ENCODE peak calls at places on chromosomes 2 and 18, in seven cellular contexts. Q, K, W, S, P, T and Z are unnamed samples.

GRCh38 chr2:119419065-119419464 is 12.6 kb upstream of the TMEM37 start:
- DNase-seq in Q (no peak), W (no peak), P (no peak), S (no peak), K (no peak), T (no peak), Z (no peak)

GRCh38 chr2:237700583-237701032 is 73.2 kb downstream of the LRRFIP1 start:
- DNase-seq in W (peak; percentile 94), P (peak; percentile 78), T (peak; percentile 63), Q (peak; percentile 84), S (peak; percentile 28), K (peak; percentile 90), Z (no peak)

GRCh38 chr18:28063181-28063790 is 113.6 kb downstream of the CDH2 start:
- DNase-seq in Q (no peak), W (no peak), T (no peak), K (no peak), S (no peak), P (no peak), Z (no peak)

GRCh38 chr2:233828546-233829192 is 25.7 kb downstream of the HJURP start:
- DNase-seq in W (no peak), P (no peak), K (no peak), S (no peak), Q (no peak), T (no peak), Z (no peak)

GRCh38 chr18:52451252-52451651 is 111.3 kb downstream of the DCC start:
- DNase-seq in W (no peak), T (no peak), Q (no peak), K (no peak), S (no peak), P (no peak), Z (no peak)

GRCh38 chr2:160574472-160575140 is 81.0 kb upstream of the RBMS1 start:
- DNase-seq in W (no peak), P (peak; percentile 56), K (no peak), Q (no peak), T (no peak), S (no peak), Z (peak; percentile 78)

GRCh38 chr2:111119004-111119846 is 1.5 kb upstream of the BCL2L11 start:
- DNase-seq in W (peak; percentile 3), Q (peak; percentile 36), K (no peak), P (peak; percentile 15), S (peak; percentile 22), T (no peak), Z (no peak)

GRCh38 chr18:32974421-32975165 is 201.8 kb upstream of the KLHL14 start:
- DNase-seq in Q (no peak), T (no peak), K (no peak), S (no peak), W (no peak), P (no peak), Z (no peak)

GRCh38 chr18:79379931-79380815 is 15.6 kb upstream of the NFATC1 start:
- DNase-seq in Q (peak; percentile 17), P (no peak), S (no peak), W (no peak), T (no peak), K (no peak), Z (no peak)

GRCh38 chr2:42959148-42959992 is 167.0 kb upstream of the HAAO start:
- DNase-seq in W (peak; percentile 70), T (no peak), P (peak; percentile 94), S (no peak), Q (peak; percentile 53), K (no peak), Z (no peak)

GRCh38 chr2:230457793-230458192 is 41.8 kb downstream of the SP100 start:
- DNase-seq in T (no peak), S (no peak), K (no peak), W (peak; percentile 7), P (no peak), Q (no peak), Z (no peak)

GRCh38 chr2:96893289-96894150 is 23.6 kb upstream of the SEMA4C start:
- DNase-seq in P (no peak), Q (no peak), W (no peak), K (no peak), S (no peak), T (peak; percentile 37), Z (no peak)

GRCh38 chr18:9615973-9616559 is 1.7 kb upstream of the PPP4R1 start:
- DNase-seq in T (no peak), Q (no peak), P (no peak), W (no peak), S (no peak), K (no peak), Z (no peak)

GRCh38 chr2:190328748-190329147 is 9.1 kb upstream of the HIBCH start:
- DNase-seq in T (no peak), W (no peak), S (no peak), K (no peak), Q (no peak), P (peak; percentile 48), Z (no peak)

GRCh38 chr2:28981620-28982371 is 698 bp downstream of the TOGARAM2 start:
- DNase-seq in Q (no peak), W (no peak), T (no peak), P (no peak), K (no peak), S (no peak), Z (no peak)

GRCh38 chr2:67186871-67187270 is 210.3 kb upstream of the ETAA1 start:
- DNase-seq in K (no peak), Q (no peak), P (no peak), S (no peak), W (no peak), T (no peak), Z (no peak)

GRCh38 chr2:230908595-230909191 is 16.3 kb downstream of the GPR55 start:
- DNase-seq in W (peak; percentile 80), K (no peak), P (peak; percentile 75), S (peak; percentile 73), Q (peak; percentile 18), T (peak; percentile 13), Z (no peak)

DNA sequence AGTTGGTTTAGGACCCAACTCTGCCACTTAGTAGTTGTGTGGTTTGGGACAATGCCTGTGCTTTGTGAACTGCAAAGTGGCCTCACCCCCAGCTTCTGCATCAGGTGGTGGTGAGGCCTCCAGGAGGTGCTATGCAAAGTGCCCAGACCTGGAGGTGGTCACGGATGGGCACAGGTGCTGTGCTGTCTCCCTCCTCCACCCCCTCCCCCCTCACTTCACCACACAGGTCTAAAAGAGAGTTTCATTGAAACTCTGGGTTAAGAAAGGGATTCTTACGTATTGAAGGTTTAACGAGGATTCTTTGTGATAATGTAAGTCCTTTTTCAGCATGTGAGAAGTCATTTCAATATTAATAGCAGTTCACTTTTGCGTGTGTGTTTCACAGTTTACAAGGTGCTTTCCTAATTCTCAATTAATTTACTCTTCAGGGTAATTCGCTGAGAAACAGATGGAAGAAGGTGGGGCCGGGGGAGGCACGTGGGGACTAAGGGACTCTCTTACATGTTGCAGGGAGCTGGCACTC is 369.9 kb downstream of the LPIN1 start:
- DNase-seq in P (no peak), W (no peak), T (no peak), S (no peak), Q (no peak), K (peak; percentile 58), Z (no peak)
- TF ChIP-seq CTCF in P (no peak), W (no peak), T (no peak), S (no peak), Q (no peak), K (no peak), Z (no peak)

GRCh38 chr2:9578475-9579235 is 23.0 kb upstream of the ADAM17 start:
- DNase-seq in Q (no peak), S (peak; percentile 17), T (no peak), W (no peak), P (no peak), K (no peak), Z (no peak)

GRCh38 chr2:9573013-9573708 is 17.5 kb upstream of the ADAM17 start:
- DNase-seq in K (no peak), S (no peak), P (peak; percentile 33), Q (no peak), T (no peak), W (peak; percentile 87), Z (no peak)

GRCh38 chr2:9570182-9571060 is 14.8 kb upstream of the ADAM17 start:
- DNase-seq in P (no peak), S (no peak), Q (no peak), W (no peak), T (no peak), K (no peak), Z (no peak)

GRCh38 chr2:9574314-9574713 is 18.7 kb upstream of the ADAM17 start:
- DNase-seq in T (no peak), S (no peak), P (no peak), Q (no peak), W (no peak), K (no peak), Z (no peak)

GRCh38 chr2:9573840-9574239 is 18.2 kb upstream of the ADAM17 start:
- DNase-seq in S (no peak), T (no peak), Q (no peak), W (no peak), P (no peak), K (no peak), Z (no peak)
- TF ChIP-seq CTCF in S (no peak), T (peak; percentile 13), Q (no peak), W (peak; percentile 31), P (no peak), K (no peak), Z (peak; percentile 27)

DNA sequence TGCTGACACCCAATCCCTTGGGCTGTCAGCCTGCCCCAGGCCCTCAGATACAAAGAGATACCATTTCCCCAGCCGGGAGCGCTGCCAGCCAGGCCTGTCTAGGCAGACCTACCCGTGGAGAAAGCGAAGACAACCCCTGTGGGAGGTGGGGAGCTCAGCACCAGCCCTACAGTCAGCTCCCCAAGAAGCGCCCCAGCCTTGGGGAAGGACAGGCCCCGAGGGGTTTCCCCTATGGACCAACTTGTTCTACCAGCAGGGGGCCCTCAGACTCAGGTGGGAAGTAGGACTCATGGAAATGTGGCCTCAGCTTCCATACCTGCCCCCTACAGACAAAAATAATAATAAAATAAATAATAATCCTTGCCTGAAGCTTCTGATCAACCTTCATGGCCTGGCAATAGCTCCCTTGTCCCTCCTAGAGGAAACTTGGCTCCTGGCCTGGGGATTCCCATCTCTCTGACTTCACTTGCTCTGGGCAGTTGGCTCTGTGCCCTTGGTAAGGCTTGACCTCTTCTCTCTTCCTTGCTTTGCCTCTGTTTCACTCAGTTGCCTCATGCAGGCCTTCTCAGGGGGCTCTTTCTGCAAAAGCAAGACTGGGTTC is 7.0 kb downstream of the SLC35F6 start:
- DNase-seq in W (peak; percentile 85), Q (peak; percentile 83), P (peak; percentile 94), S (peak; percentile 97), T (peak; percentile 81), K (no peak), Z (no peak)
- TF ChIP-seq CTCF in W (peak; percentile 42), Q (no peak), P (peak; percentile 48), S (peak; percentile 33), T (peak; percentile 59), K (no peak), Z (peak; percentile 62)

GRCh38 chr18:46676162-46676830 is 19.3 kb upstream of the LOXHD1 start:
- DNase-seq in W (peak; percentile 6), K (no peak), T (no peak), P (peak; percentile 8), S (peak; percentile 93), Q (no peak), Z (peak; percentile 52)

GRCh38 chr18:46678785-46679404 is 21.9 kb upstream of the LOXHD1 start:
- DNase-seq in W (no peak), Q (no peak), K (no peak), S (no peak), T (no peak), P (no peak), Z (no peak)

GRCh38 chr18:46679846-46680598 is 23.0 kb upstream of the LOXHD1 start:
- DNase-seq in K (no peak), P (no peak), S (no peak), Q (no peak), W (no peak), T (no peak), Z (no peak)

GRCh38 chr18:46675112-46675511 is 18.1 kb upstream of the LOXHD1 start:
- DNase-seq in K (no peak), Q (no peak), T (no peak), P (no peak), S (no peak), W (no peak), Z (no peak)

GRCh38 chr18:46677609-46678470 is 20.8 kb upstream of the LOXHD1 start:
- DNase-seq in K (no peak), Q (no peak), S (peak; percentile 28), W (peak; percentile 4), P (peak; percentile 4), T (no peak), Z (no peak)
- TF ChIP-seq CTCF in K (no peak), Q (peak; percentile 26), S (peak; percentile 14), W (no peak), P (no peak), T (no peak), Z (peak; percentile 17)